ENCODE peak calls at places on chromosomes 16 and 17, in four cellular contexts. One of them, this sample, is unnamed.

GRCh38 chr16:86059253-86060171 is 160.6 kb downstream of the IRF8 start:
- DNase-seq in HepG2: no peak
- DNase-seq in SK-N-SH: no peak
- DNase-seq in K562: no peak
- DNase-seq in this sample: no peak

GRCh38 chr16:30964540-30965226 is 7.1 kb downstream of the SETD1A start:
- DNase-seq in SK-N-SH: no peak
- DNase-seq in HepG2: no peak
- DNase-seq in K562: peak
- DNase-seq in this sample: no peak

GRCh38 chr16:79601092-79601977 is 798 bp upstream of the MAF start:
- DNase-seq in HepG2: peak
- DNase-seq in SK-N-SH: peak
- DNase-seq in K562: no peak
- DNase-seq in this sample: peak

GRCh38 chr16:81784042-81784785 is 5.1 kb downstream of the PLCG2 start:
- DNase-seq in K562: no peak
- DNase-seq in HepG2: no peak
- DNase-seq in SK-N-SH: no peak
- DNase-seq in this sample: no peak

GRCh38 chr17:42133461-42134041 is 10.9 kb downstream of the HSPB9 start:
- DNase-seq in SK-N-SH: no peak
- DNase-seq in HepG2: no peak
- DNase-seq in K562: no peak
- DNase-seq in this sample: no peak

GRCh38 chr17:17841620-17842025 is 4.8 kb upstream of the SREBF1 start:
- DNase-seq in K562: no peak
- DNase-seq in HepG2: peak
- DNase-seq in SK-N-SH: no peak
- DNase-seq in this sample: no peak

GRCh38 chr16:62225675-62226074 is 189.4 kb upstream of the CDH8 start:
- DNase-seq in K562: peak
- DNase-seq in HepG2: peak
- DNase-seq in SK-N-SH: peak
- DNase-seq in this sample: peak

GRCh38 chr16:67651847-67652246 is 6.9 kb downstream of the CARMIL2 start:
- DNase-seq in HepG2: no peak
- DNase-seq in SK-N-SH: peak
- DNase-seq in K562: no peak
- DNase-seq in this sample: no peak

GRCh38 chr17:8503368-8503767 is 67.7 kb downstream of the NDEL1 start:
- DNase-seq in K562: no peak
- DNase-seq in HepG2: no peak
- DNase-seq in SK-N-SH: no peak
- DNase-seq in this sample: no peak

GRCh38 chr16:47311738-47312505 is 148.9 kb downstream of the ITFG1 start:
- DNase-seq in K562: no peak
- DNase-seq in SK-N-SH: no peak
- DNase-seq in HepG2: no peak
- DNase-seq in this sample: peak

GRCh38 chr17:27506348-27507218 is 50.3 kb downstream of the KSR1 start:
- DNase-seq in HepG2: no peak
- DNase-seq in SK-N-SH: no peak
- DNase-seq in K562: no peak
- DNase-seq in this sample: peak

GRCh38 chr17:72984145-72984924 is 108.2 kb downstream of the SLC39A11 start:
- DNase-seq in HepG2: no peak
- DNase-seq in K562: no peak
- DNase-seq in SK-N-SH: no peak
- DNase-seq in this sample: no peak

GRCh38 chr16:275786-276232 is at the start of gene RGS11:
- DNase-seq in SK-N-SH: peak
- DNase-seq in HepG2: no peak
- DNase-seq in K562: no peak
- DNase-seq in this sample: no peak

GRCh38 chr17:55416470-55417052 is 5.1 kb downstream of the MMD start:
- DNase-seq in K562: no peak
- DNase-seq in HepG2: no peak
- DNase-seq in SK-N-SH: no peak
- DNase-seq in this sample: no peak

GRCh38 chr16:2156025-2156848 is 655 bp downstream of the TRAF7 start:
- DNase-seq in SK-N-SH: peak
- DNase-seq in K562: peak
- DNase-seq in HepG2: peak
- DNase-seq in this sample: no peak

GRCh38 chr16:75385507-75386152 is 47.7 kb downstream of the CFDP1 start:
- DNase-seq in SK-N-SH: peak
- DNase-seq in HepG2: peak
- DNase-seq in K562: peak
- DNase-seq in this sample: no peak

GRCh38 chr17:29059281-29059680 is 16.3 kb downstream of the PIPOX start:
- DNase-seq in K562: no peak
- DNase-seq in SK-N-SH: no peak
- DNase-seq in HepG2: peak
- DNase-seq in this sample: no peak

GRCh38 chr17:29051194-29051593 is 8.3 kb downstream of the PIPOX start:
- DNase-seq in K562: no peak
- DNase-seq in SK-N-SH: no peak
- DNase-seq in HepG2: no peak
- DNase-seq in this sample: no peak

GRCh38 chr17:29050176-29050575 is 7.2 kb downstream of the PIPOX start:
- DNase-seq in K562: no peak
- DNase-seq in SK-N-SH: no peak
- DNase-seq in HepG2: no peak
- DNase-seq in this sample: no peak

GRCh38 chr17:29051731-29052130 is 8.8 kb downstream of the PIPOX start:
- DNase-seq in SK-N-SH: no peak
- DNase-seq in K562: no peak
- DNase-seq in HepG2: no peak
- DNase-seq in this sample: no peak

GRCh38 chr17:29054835-29055234 is 11.9 kb downstream of the PIPOX start:
- DNase-seq in HepG2: no peak
- DNase-seq in SK-N-SH: peak
- DNase-seq in K562: no peak
- DNase-seq in this sample: no peak
- TF ChIP-seq FOXJ3 in HepG2: no peak
- TF ChIP-seq FOXJ3 in SK-N-SH: no peak
- TF ChIP-seq FOXJ3 in K562: no peak
- TF ChIP-seq FOXJ3 in this sample: no peak

GRCh38 chr17:77163001-77163400 is 22.2 kb downstream of the SEC14L1 start:
- DNase-seq in K562: no peak
- DNase-seq in SK-N-SH: no peak
- DNase-seq in HepG2: no peak
- DNase-seq in this sample: no peak
- TF ChIP-seq MAX in K562: no peak
- TF ChIP-seq MAX in SK-N-SH: no peak
- TF ChIP-seq MAX in HepG2: no peak
- TF ChIP-seq MAX in this sample: no peak

DNA sequence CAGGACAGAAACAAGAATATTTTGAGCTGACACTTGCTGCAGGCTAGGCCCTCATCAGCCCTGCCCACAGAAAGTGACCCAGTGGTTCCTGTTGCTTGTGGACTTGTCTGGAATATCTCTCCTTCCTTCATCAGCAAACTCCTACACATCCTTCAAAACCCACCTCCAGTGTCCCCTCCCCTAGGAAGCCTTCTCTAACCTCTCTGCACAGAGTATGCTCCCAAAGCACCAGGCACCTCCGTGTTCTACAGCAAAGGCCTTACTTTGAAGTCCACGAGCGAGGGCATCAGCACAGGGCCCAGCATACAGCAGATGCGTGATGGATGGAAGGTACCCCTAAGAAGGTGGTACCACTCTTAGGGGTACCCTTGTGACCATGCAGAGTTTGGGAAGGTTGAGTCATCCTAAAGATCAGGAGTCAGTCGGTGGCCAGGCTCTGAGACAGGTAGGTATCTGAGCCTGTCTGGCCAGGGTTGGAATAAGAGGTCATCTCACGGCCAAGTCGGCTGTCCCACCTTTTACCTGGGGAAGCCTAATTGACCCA is 2.0 kb downstream of the CCDC102A start:
- DNase-seq in SK-N-SH: no peak
- DNase-seq in K562: no peak
- DNase-seq in HepG2: no peak
- DNase-seq in this sample: peak
- TF ChIP-seq FOXJ3 in SK-N-SH: no peak
- TF ChIP-seq FOXJ3 in K562: no peak
- TF ChIP-seq FOXJ3 in HepG2: no peak
- TF ChIP-seq FOXJ3 in this sample: no peak

DNA sequence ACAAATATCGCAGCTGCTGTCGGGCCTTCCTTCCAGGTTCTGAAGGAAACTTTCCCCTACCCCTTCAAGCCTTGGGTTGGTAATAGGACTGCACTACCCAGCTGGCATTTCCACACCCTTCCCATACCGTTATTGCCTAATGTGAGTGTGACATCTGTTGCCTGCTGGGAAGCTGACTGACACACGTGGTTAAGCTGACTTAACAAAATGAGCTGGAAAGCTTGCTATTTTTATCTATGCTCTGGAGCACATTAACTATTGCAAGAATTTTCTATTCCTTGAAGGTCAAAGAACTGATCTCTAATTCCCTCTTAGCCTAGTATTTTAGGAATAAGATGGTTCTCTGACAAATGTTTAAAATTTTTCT is 79.5 kb downstream of the PMP22 start:
- DNase-seq in K562: no peak
- DNase-seq in HepG2: no peak
- DNase-seq in SK-N-SH: no peak
- DNase-seq in this sample: no peak
- TF ChIP-seq MAX in K562: no peak
- TF ChIP-seq MAX in HepG2: no peak
- TF ChIP-seq MAX in SK-N-SH: no peak
- TF ChIP-seq MAX in this sample: no peak